ENCODE peak calls at places on chromosome 4, in eight cellular contexts. One of them, this sample, is unnamed.

GRCh38 chr4:84530871-84531270 is 31.8 kb upstream of the NKX6-1 start:
- DNase-seq in iris pigment epithelial cell: peak
- DNase-seq in mesendoderm: peak
- DNase-seq in nephron progenitor cell: no peak
- DNase-seq in naive thymus-derived CD4-positive, alpha-beta T cell: no peak
- DNase-seq in stimulated activated CD8-positive, alpha-beta memory T cell treated with anti-CD3 and anti-CD28 coated beads, Interleukin-15, amount 100 ng/mL, for 4 hours: no peak
- DNase-seq in KBM-7: no peak
- DNase-seq in pancreas: no peak
- DNase-seq in this sample: peak

GRCh38 chr4:55345980-55346850 is at the start of gene SRD5A3:
- DNase-seq in pancreas: peak
- DNase-seq in nephron progenitor cell: peak
- DNase-seq in stimulated activated CD8-positive, alpha-beta memory T cell treated with anti-CD3 and anti-CD28 coated beads, Interleukin-15, amount 100 ng/mL, for 4 hours: peak
- DNase-seq in KBM-7: peak
- DNase-seq in iris pigment epithelial cell: peak
- DNase-seq in naive thymus-derived CD4-positive, alpha-beta T cell: peak
- DNase-seq in mesendoderm: peak
- DNase-seq in this sample: peak

GRCh38 chr4:40769266-40769665 is 19.5 kb downstream of the NSUN7 start:
- DNase-seq in mesendoderm: no peak
- DNase-seq in naive thymus-derived CD4-positive, alpha-beta T cell: no peak
- DNase-seq in nephron progenitor cell: no peak
- DNase-seq in KBM-7: no peak
- DNase-seq in iris pigment epithelial cell: peak
- DNase-seq in stimulated activated CD8-positive, alpha-beta memory T cell treated with anti-CD3 and anti-CD28 coated beads, Interleukin-15, amount 100 ng/mL, for 4 hours: no peak
- DNase-seq in pancreas: no peak
- DNase-seq in this sample: no peak

GRCh38 chr4:20444599-20445337 is 193.1 kb downstream of the SLIT2 start:
- DNase-seq in stimulated activated CD8-positive, alpha-beta memory T cell treated with anti-CD3 and anti-CD28 coated beads, Interleukin-15, amount 100 ng/mL, for 4 hours: no peak
- DNase-seq in KBM-7: no peak
- DNase-seq in nephron progenitor cell: no peak
- DNase-seq in iris pigment epithelial cell: peak
- DNase-seq in naive thymus-derived CD4-positive, alpha-beta T cell: no peak
- DNase-seq in pancreas: no peak
- DNase-seq in mesendoderm: no peak
- DNase-seq in this sample: no peak

GRCh38 chr4:174241162-174241561 is 42.3 kb downstream of the FBXO8 start:
- DNase-seq in KBM-7: no peak
- DNase-seq in nephron progenitor cell: no peak
- DNase-seq in naive thymus-derived CD4-positive, alpha-beta T cell: no peak
- DNase-seq in mesendoderm: no peak
- DNase-seq in iris pigment epithelial cell: no peak
- DNase-seq in pancreas: no peak
- DNase-seq in stimulated activated CD8-positive, alpha-beta memory T cell treated with anti-CD3 and anti-CD28 coated beads, Interleukin-15, amount 100 ng/mL, for 4 hours: no peak
- DNase-seq in this sample: no peak

GRCh38 chr4:32985256-32985655 is 2265.1 kb downstream of the PCDH7 start:
- DNase-seq in pancreas: no peak
- DNase-seq in naive thymus-derived CD4-positive, alpha-beta T cell: no peak
- DNase-seq in KBM-7: no peak
- DNase-seq in nephron progenitor cell: no peak
- DNase-seq in mesendoderm: peak
- DNase-seq in iris pigment epithelial cell: peak
- DNase-seq in stimulated activated CD8-positive, alpha-beta memory T cell treated with anti-CD3 and anti-CD28 coated beads, Interleukin-15, amount 100 ng/mL, for 4 hours: no peak
- DNase-seq in this sample: peak

GRCh38 chr4:30722092-30722915 is 2.1 kb downstream of the PCDH7 start:
- DNase-seq in iris pigment epithelial cell: no peak
- DNase-seq in naive thymus-derived CD4-positive, alpha-beta T cell: no peak
- DNase-seq in stimulated activated CD8-positive, alpha-beta memory T cell treated with anti-CD3 and anti-CD28 coated beads, Interleukin-15, amount 100 ng/mL, for 4 hours: no peak
- DNase-seq in mesendoderm: no peak
- DNase-seq in nephron progenitor cell: peak
- DNase-seq in pancreas: peak
- DNase-seq in KBM-7: no peak
- DNase-seq in this sample: no peak

GRCh38 chr4:174071591-174071990 is 211.9 kb downstream of the FBXO8 start:
- DNase-seq in naive thymus-derived CD4-positive, alpha-beta T cell: no peak
- DNase-seq in stimulated activated CD8-positive, alpha-beta memory T cell treated with anti-CD3 and anti-CD28 coated beads, Interleukin-15, amount 100 ng/mL, for 4 hours: no peak
- DNase-seq in nephron progenitor cell: no peak
- DNase-seq in pancreas: no peak
- DNase-seq in mesendoderm: no peak
- DNase-seq in iris pigment epithelial cell: peak
- DNase-seq in KBM-7: no peak
- DNase-seq in this sample: no peak

GRCh38 chr4:87839309-87839946 is 6.7 kb downstream of the MEPE start:
- DNase-seq in nephron progenitor cell: peak
- DNase-seq in pancreas: no peak
- DNase-seq in mesendoderm: peak
- DNase-seq in stimulated activated CD8-positive, alpha-beta memory T cell treated with anti-CD3 and anti-CD28 coated beads, Interleukin-15, amount 100 ng/mL, for 4 hours: no peak
- DNase-seq in KBM-7: peak
- DNase-seq in naive thymus-derived CD4-positive, alpha-beta T cell: no peak
- DNase-seq in iris pigment epithelial cell: peak
- DNase-seq in this sample: peak

GRCh38 chr4:4289055-4289454 is 899 bp downstream of the LYAR start:
- DNase-seq in pancreas: no peak
- DNase-seq in stimulated activated CD8-positive, alpha-beta memory T cell treated with anti-CD3 and anti-CD28 coated beads, Interleukin-15, amount 100 ng/mL, for 4 hours: no peak
- DNase-seq in mesendoderm: no peak
- DNase-seq in nephron progenitor cell: no peak
- DNase-seq in iris pigment epithelial cell: no peak
- DNase-seq in naive thymus-derived CD4-positive, alpha-beta T cell: no peak
- DNase-seq in KBM-7: peak
- DNase-seq in this sample: no peak

GRCh38 chr4:626201-627091 is 1.1 kb downstream of the PDE6B start:
- DNase-seq in nephron progenitor cell: no peak
- DNase-seq in naive thymus-derived CD4-positive, alpha-beta T cell: no peak
- DNase-seq in mesendoderm: no peak
- DNase-seq in iris pigment epithelial cell: no peak
- DNase-seq in KBM-7: no peak
- DNase-seq in stimulated activated CD8-positive, alpha-beta memory T cell treated with anti-CD3 and anti-CD28 coated beads, Interleukin-15, amount 100 ng/mL, for 4 hours: no peak
- DNase-seq in pancreas: no peak
- DNase-seq in this sample: no peak

GRCh38 chr4:55312491-55313101 is 33.4 kb upstream of the SRD5A3 start:
- DNase-seq in iris pigment epithelial cell: peak
- DNase-seq in pancreas: no peak
- DNase-seq in mesendoderm: peak
- DNase-seq in naive thymus-derived CD4-positive, alpha-beta T cell: peak
- DNase-seq in stimulated activated CD8-positive, alpha-beta memory T cell treated with anti-CD3 and anti-CD28 coated beads, Interleukin-15, amount 100 ng/mL, for 4 hours: no peak
- DNase-seq in KBM-7: peak
- DNase-seq in nephron progenitor cell: peak
- DNase-seq in this sample: peak

GRCh38 chr4:116668190-116668589 is 417.2 kb downstream of the TRAM1L1 start:
- DNase-seq in stimulated activated CD8-positive, alpha-beta memory T cell treated with anti-CD3 and anti-CD28 coated beads, Interleukin-15, amount 100 ng/mL, for 4 hours: no peak
- DNase-seq in nephron progenitor cell: no peak
- DNase-seq in KBM-7: no peak
- DNase-seq in mesendoderm: peak
- DNase-seq in pancreas: no peak
- DNase-seq in naive thymus-derived CD4-positive, alpha-beta T cell: no peak
- DNase-seq in iris pigment epithelial cell: no peak
- DNase-seq in this sample: no peak

GRCh38 chr4:153393397-153393796 is 48.9 kb downstream of the MND1 start:
- DNase-seq in naive thymus-derived CD4-positive, alpha-beta T cell: no peak
- DNase-seq in nephron progenitor cell: no peak
- DNase-seq in mesendoderm: peak
- DNase-seq in stimulated activated CD8-positive, alpha-beta memory T cell treated with anti-CD3 and anti-CD28 coated beads, Interleukin-15, amount 100 ng/mL, for 4 hours: no peak
- DNase-seq in pancreas: no peak
- DNase-seq in iris pigment epithelial cell: peak
- DNase-seq in KBM-7: no peak
- DNase-seq in this sample: peak

GRCh38 chr4:8862800-8863758 is 8.6 kb downstream of the HMX1 start:
- DNase-seq in nephron progenitor cell: no peak
- DNase-seq in stimulated activated CD8-positive, alpha-beta memory T cell treated with anti-CD3 and anti-CD28 coated beads, Interleukin-15, amount 100 ng/mL, for 4 hours: no peak
- DNase-seq in KBM-7: no peak
- DNase-seq in mesendoderm: no peak
- DNase-seq in iris pigment epithelial cell: no peak
- DNase-seq in naive thymus-derived CD4-positive, alpha-beta T cell: no peak
- DNase-seq in pancreas: no peak
- DNase-seq in this sample: no peak

GRCh38 chr4:8468746-8469535 is 28.4 kb downstream of the TRMT44 start:
- DNase-seq in KBM-7: peak
- DNase-seq in iris pigment epithelial cell: peak
- DNase-seq in pancreas: peak
- DNase-seq in mesendoderm: peak
- DNase-seq in nephron progenitor cell: peak
- DNase-seq in naive thymus-derived CD4-positive, alpha-beta T cell: peak
- DNase-seq in stimulated activated CD8-positive, alpha-beta memory T cell treated with anti-CD3 and anti-CD28 coated beads, Interleukin-15, amount 100 ng/mL, for 4 hours: no peak
- DNase-seq in this sample: peak

GRCh38 chr4:80336582-80336981 is 1.1 kb downstream of the CFAP299 start:
- DNase-seq in stimulated activated CD8-positive, alpha-beta memory T cell treated with anti-CD3 and anti-CD28 coated beads, Interleukin-15, amount 100 ng/mL, for 4 hours: no peak
- DNase-seq in iris pigment epithelial cell: peak
- DNase-seq in mesendoderm: peak
- DNase-seq in naive thymus-derived CD4-positive, alpha-beta T cell: no peak
- DNase-seq in pancreas: peak
- DNase-seq in KBM-7: peak
- DNase-seq in nephron progenitor cell: peak
- DNase-seq in this sample: peak

GRCh38 chr4:101067383-101067782 is 279.9 kb downstream of the PPP3CA start:
- DNase-seq in pancreas: no peak
- DNase-seq in mesendoderm: no peak
- DNase-seq in naive thymus-derived CD4-positive, alpha-beta T cell: no peak
- DNase-seq in nephron progenitor cell: no peak
- DNase-seq in KBM-7: no peak
- DNase-seq in iris pigment epithelial cell: peak
- DNase-seq in stimulated activated CD8-positive, alpha-beta memory T cell treated with anti-CD3 and anti-CD28 coated beads, Interleukin-15, amount 100 ng/mL, for 4 hours: no peak
- DNase-seq in this sample: peak

GRCh38 chr4:178752954-178753525 is 1310.8 kb upstream of the AGA start:
- DNase-seq in iris pigment epithelial cell: no peak
- DNase-seq in mesendoderm: peak
- DNase-seq in naive thymus-derived CD4-positive, alpha-beta T cell: no peak
- DNase-seq in nephron progenitor cell: no peak
- DNase-seq in stimulated activated CD8-positive, alpha-beta memory T cell treated with anti-CD3 and anti-CD28 coated beads, Interleukin-15, amount 100 ng/mL, for 4 hours: no peak
- DNase-seq in pancreas: no peak
- DNase-seq in KBM-7: no peak
- DNase-seq in this sample: no peak

GRCh38 chr4:136025540-136025939 is 1506.8 kb downstream of the PCDH18 start:
- DNase-seq in KBM-7: no peak
- DNase-seq in stimulated activated CD8-positive, alpha-beta memory T cell treated with anti-CD3 and anti-CD28 coated beads, Interleukin-15, amount 100 ng/mL, for 4 hours: no peak
- DNase-seq in mesendoderm: peak
- DNase-seq in iris pigment epithelial cell: no peak
- DNase-seq in pancreas: no peak
- DNase-seq in naive thymus-derived CD4-positive, alpha-beta T cell: no peak
- DNase-seq in nephron progenitor cell: no peak
- DNase-seq in this sample: no peak

GRCh38 chr4:158121203-158121586 is 51.6 kb downstream of the GASK1B start:
- DNase-seq in pancreas: no peak
- DNase-seq in iris pigment epithelial cell: peak
- DNase-seq in mesendoderm: peak
- DNase-seq in KBM-7: no peak
- DNase-seq in stimulated activated CD8-positive, alpha-beta memory T cell treated with anti-CD3 and anti-CD28 coated beads, Interleukin-15, amount 100 ng/mL, for 4 hours: no peak
- DNase-seq in naive thymus-derived CD4-positive, alpha-beta T cell: no peak
- DNase-seq in nephron progenitor cell: no peak
- DNase-seq in this sample: peak

GRCh38 chr4:55396305-55397023 is 707 bp downstream of the TMEM165 start:
- DNase-seq in KBM-7: peak
- DNase-seq in naive thymus-derived CD4-positive, alpha-beta T cell: no peak
- DNase-seq in nephron progenitor cell: peak
- DNase-seq in mesendoderm: peak
- DNase-seq in pancreas: peak
- DNase-seq in stimulated activated CD8-positive, alpha-beta memory T cell treated with anti-CD3 and anti-CD28 coated beads, Interleukin-15, amount 100 ng/mL, for 4 hours: no peak
- DNase-seq in iris pigment epithelial cell: no peak
- DNase-seq in this sample: peak

GRCh38 chr4:154506253-154506652 is 14.7 kb upstream of the DCHS2 start:
- DNase-seq in naive thymus-derived CD4-positive, alpha-beta T cell: no peak
- DNase-seq in mesendoderm: peak
- DNase-seq in pancreas: no peak
- DNase-seq in iris pigment epithelial cell: peak
- DNase-seq in nephron progenitor cell: peak
- DNase-seq in stimulated activated CD8-positive, alpha-beta memory T cell treated with anti-CD3 and anti-CD28 coated beads, Interleukin-15, amount 100 ng/mL, for 4 hours: no peak
- DNase-seq in KBM-7: peak
- DNase-seq in this sample: peak

GRCh38 chr4:152352645-152353116 is 183.2 kb downstream of the FBXW7 start:
- DNase-seq in naive thymus-derived CD4-positive, alpha-beta T cell: peak
- DNase-seq in stimulated activated CD8-positive, alpha-beta memory T cell treated with anti-CD3 and anti-CD28 coated beads, Interleukin-15, amount 100 ng/mL, for 4 hours: no peak
- DNase-seq in iris pigment epithelial cell: peak
- DNase-seq in KBM-7: peak
- DNase-seq in nephron progenitor cell: peak
- DNase-seq in mesendoderm: peak
- DNase-seq in pancreas: no peak
- DNase-seq in this sample: peak